ENCODE peak calls at places on chromosomes 4 and X, in nine cellular contexts. F, D, T, H, Z, A, L, M and S are unnamed samples.

GRCh38 chrX:50888884-50889283 is 21.7 kb upstream of the BMP15 start:
- DNase-seq in F (no peak), D (no peak), T (no peak), H (no peak), Z (no peak), A (no peak), L (no peak), M (no peak), S (no peak)

GRCh38 chr4:155426953-155427352 is 50.2 kb upstream of the MAP9 start:
- DNase-seq in F (no peak), D (no peak), T (no peak), H (no peak), Z (no peak), A (no peak), L (no peak), M (no peak), S (no peak)

GRCh38 chrX:108704839-108705238 is 31.5 kb downstream of the IRS4 start:
- DNase-seq in F (no peak), D (no peak), T (no peak), H (no peak), Z (no peak), A (no peak), L (no peak), M (no peak), S (no peak)

GRCh38 chrX:56728752-56729151 is 291 bp upstream of the NBDY start:
- DNase-seq in F (no peak), D (no peak), T (peak; percentile 48), H (peak; percentile 50), Z (no peak), A (no peak), L (no peak), M (peak; percentile 59), S (peak; percentile 52)

GRCh38 chr4:3416821-3417221 is 24.9 kb upstream of the HGFAC start:
- DNase-seq in F (peak; percentile 23), D (peak; percentile 32), T (no peak), H (no peak), Z (peak; percentile 54), A (peak; percentile 4), L (no peak), M (no peak), S (no peak)

GRCh38 chr4:181971973-181972372 is 271.2 kb upstream of the TENM3 start:
- DNase-seq in F (no peak), D (no peak), T (peak; percentile 72), H (no peak), Z (no peak), A (peak; percentile 22), L (peak; percentile 80), M (no peak), S (no peak)

GRCh38 chrX:10017866-10018265 is 50.7 kb downstream of the CLDN34 start:
- DNase-seq in F (no peak), D (no peak), T (peak; percentile 59), H (peak; percentile 48), Z (no peak), A (no peak), L (peak; percentile 77), M (peak; percentile 76), S (no peak)

GRCh38 chr4:99847362-99847976 is 30.8 kb downstream of the DAPP1 start:
- DNase-seq in F (no peak), D (no peak), T (no peak), H (no peak), Z (no peak), A (no peak), L (no peak), M (no peak), S (no peak)

GRCh38 chr4:122739174-122739573 is 6.7 kb downstream of the BBS12 start:
- DNase-seq in F (no peak), D (no peak), T (peak; percentile 89), H (no peak), Z (no peak), A (no peak), L (peak; percentile 94), M (peak; percentile 86), S (no peak)

GRCh38 chrX:7582191-7582590 is 260.8 kb upstream of the VCX start:
- DNase-seq in F (no peak), D (no peak), T (no peak), H (no peak), Z (no peak), A (no peak), L (no peak), M (no peak), S (no peak)

GRCh38 chr4:8854866-8855265 is 16.8 kb downstream of the HMX1 start:
- DNase-seq in F (no peak), D (no peak), T (peak; percentile 51), H (no peak), Z (no peak), A (no peak), L (peak; percentile 27), M (peak; percentile 13), S (no peak)

GRCh38 chrX:130330706-130331105 is 9.0 kb upstream of the SLC25A14 start:
- DNase-seq in F (peak; percentile 24), D (peak; percentile 56), T (peak; percentile 61), H (peak; percentile 35), Z (no peak), A (peak; percentile 14), L (peak; percentile 39), M (peak; percentile 48), S (peak; percentile 62)

GRCh38 chrX:13059269-13059668 is 14.8 kb upstream of the FAM9C start:
- DNase-seq in F (no peak), D (no peak), T (no peak), H (no peak), Z (no peak), A (no peak), L (no peak), M (no peak), S (no peak)

GRCh38 chr4:182808673-182809416 is 108.3 kb downstream of the DCTD start:
- DNase-seq in F (no peak), D (no peak), T (no peak), H (no peak), Z (no peak), A (no peak), L (peak; percentile 62), M (no peak), S (no peak)

GRCh38 chr4:12651876-12652275 is 832.3 kb downstream of the RAB28 start:
- DNase-seq in F (no peak), D (no peak), T (no peak), H (no peak), Z (no peak), A (no peak), L (no peak), M (no peak), S (no peak)

GRCh38 chrX:46770817-46771163 is 11.9 kb upstream of the SLC9A7 start:
- DNase-seq in F (no peak), D (no peak), T (peak; percentile 89), H (peak; percentile 14), Z (no peak), A (no peak), L (peak; percentile 89), M (peak; percentile 83), S (no peak)

GRCh38 chrX:7689791-7690412 is 153.1 kb upstream of the VCX start:
- DNase-seq in F (no peak), D (no peak), T (no peak), H (no peak), Z (no peak), A (no peak), L (no peak), M (no peak), S (no peak)

GRCh38 chrX:36957425-36958328 is 50.5 kb upstream of the FAM47C start:
- DNase-seq in F (no peak), D (no peak), T (no peak), H (peak; percentile 1), Z (no peak), A (no peak), L (no peak), M (no peak), S (no peak)
- H3K4me3 ChIP-seq in F (no peak overlapping the region), D (peak overlapping the region; percentile 54), T (no peak overlapping the region), H (no peak overlapping the region), Z (peak overlapping the region; percentile 38), A (peak overlapping the region; percentile 54), L (no peak overlapping the region), M (peak overlapping the region; percentile 26), S (no peak overlapping the region)

GRCh38 chr4:129218897-129219296 is 122.9 kb downstream of the C4orf33 start:
- DNase-seq in F (no peak), D (no peak), T (peak; percentile 2), H (peak; percentile 27), Z (no peak), A (no peak), L (no peak), M (peak; percentile 66), S (no peak)

GRCh38 chr4:129218355-129218754 is 122.4 kb downstream of the C4orf33 start:
- DNase-seq in F (no peak), D (no peak), T (no peak), H (peak; percentile 24), Z (no peak), A (no peak), L (no peak), M (peak; percentile 48), S (peak; percentile 48)

GRCh38 chr4:129223955-129224354 is 128.0 kb downstream of the C4orf33 start:
- DNase-seq in F (no peak), D (no peak), T (no peak), H (no peak), Z (no peak), A (no peak), L (no peak), M (peak; percentile 17), S (no peak)

GRCh38 chr4:129220254-129220653 is 124.3 kb downstream of the C4orf33 start:
- DNase-seq in F (no peak), D (no peak), T (no peak), H (no peak), Z (no peak), A (no peak), L (no peak), M (no peak), S (no peak)
- TF ChIP-seq CTCF in F (no peak), D (no peak), T (no peak), H (no peak), Z (no peak), A (no peak), L (no peak), M (no peak), S (no peak)

GRCh38 chrX:72201836-72202536 is 20.4 kb downstream of the PIN4 start:
- DNase-seq in F (no peak), D (no peak), T (peak; percentile 73), H (peak; percentile 66), Z (no peak), A (no peak), L (peak; percentile 76), M (peak; percentile 83), S (no peak)
- H3K4me3 ChIP-seq in F (no peak overlapping the region), D (no peak overlapping the region), T (no peak overlapping the region), H (no peak overlapping the region), Z (no peak overlapping the region), A (no peak overlapping the region), L (no peak overlapping the region), M (no peak overlapping the region), S (no peak overlapping the region)

GRCh38 chrX:67558267-67558666 is 14.4 kb downstream of the AR start:
- DNase-seq in F (no peak), D (no peak), T (no peak), H (peak; percentile 30), Z (no peak), A (no peak), L (no peak), M (no peak), S (no peak)

DNA sequence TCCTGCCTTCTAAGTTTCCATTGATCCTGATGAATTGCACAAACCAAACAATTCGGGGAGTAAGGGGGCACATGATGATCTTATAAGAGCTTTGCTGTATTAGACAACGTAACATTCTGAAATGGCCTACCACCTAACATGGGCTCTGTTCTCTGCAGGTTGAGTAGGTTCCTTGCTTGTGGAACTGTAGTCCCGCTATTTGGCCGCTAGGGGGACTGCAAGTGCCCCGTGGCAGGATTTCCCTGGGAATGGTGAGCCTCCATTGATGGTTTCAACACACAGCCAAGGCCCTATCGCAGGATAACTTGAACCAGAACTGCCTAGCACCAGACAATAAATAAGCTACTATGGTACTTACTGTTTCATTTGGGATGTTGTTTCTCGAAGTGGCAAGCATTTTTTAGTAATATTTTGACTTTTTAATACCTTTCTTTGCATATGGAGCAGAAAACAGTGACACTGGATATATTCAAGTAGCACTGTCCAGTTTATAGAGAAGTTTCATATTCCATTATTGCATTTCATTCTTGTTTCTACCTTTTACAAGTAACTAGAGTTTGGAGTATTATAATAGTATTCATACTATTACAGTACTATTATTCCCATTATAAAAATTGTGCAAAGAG is 11.9 kb downstream of the AR start:
- DNase-seq in F (no peak), D (peak; percentile 43), T (peak; percentile 55), H (peak; percentile 31), Z (peak; percentile 55), A (no peak), L (peak; percentile 42), M (peak; percentile 22), S (no peak)
- TF ChIP-seq CTCF in F (no peak), D (peak; percentile 63), T (peak; percentile 67), H (peak; percentile 64), Z (peak; percentile 52), A (peak; percentile 70), L (peak; percentile 78), M (peak; percentile 79), S (peak; percentile 7)